ENCODE peak calls at places on chromosome 1, in six cellular contexts. K is upper lobe of left lung, D is Right ventricle myocardium inferior, G is fibroblast of pulmonary artery, B is EL, A is Right ventricle myocardium superior. N is an unnamed sample.

GRCh38 chr1:240618946-240619345 is 7.0 kb upstream of the GREM2 start:
- DNase-seq in K (no peak), D (no peak), G (no peak), B (no peak), A (no peak), N (no peak)

GRCh38 chr1:8169364-8170058 is 143.4 kb upstream of the ERRFI1 start:
- DNase-seq in K (peak), D (no peak), G (peak), B (peak), A (no peak), N (peak)

GRCh38 chr1:235669277-235669676 is 19.7 kb upstream of the GNG4 start:
- DNase-seq in K (no peak), D (no peak), G (no peak), B (no peak), A (no peak), N (no peak)

GRCh38 chr1:3899776-3900149 is 309 bp downstream of the C1orf174 start:
- DNase-seq in K (peak), D (no peak), G (no peak), B (no peak), A (no peak), N (no peak)

GRCh38 chr1:207866471-207867135 is 44.3 kb downstream of the CD34 start:
- DNase-seq in K (peak), D (peak), G (peak), B (no peak), A (peak), N (peak)

GRCh38 chr1:160346953-160347352 is 3.8 kb downstream of the NCSTN start:
- DNase-seq in K (peak), D (no peak), G (no peak), B (no peak), A (no peak), N (no peak)

GRCh38 chr1:23745515-23745914 is 2.2 kb downstream of the ELOA start:
- DNase-seq in K (no peak), D (no peak), G (peak), B (peak), A (no peak), N (peak)

GRCh38 chr1:118866330-118866729 is 121.8 kb downstream of the TBX15 start:
- DNase-seq in K (no peak), D (no peak), G (no peak), B (peak), A (no peak), N (no peak)

N was measured in LHCN-M2.